ENCODE peak calls at places on chromosomes 4 and X, in five cellular contexts. W, E, A, Y and I are unnamed samples. For H3K9me3 and H3K4me1, the result is how much of the 10 kb centered on the place peaks cover.

GRCh38 chr4:153181293-153182080 is 22.8 kb upstream of the TRIM2 start:
- DNase-seq in W (no peak), E (no peak), A (no peak), Y (no peak), I (no peak)

GRCh38 chrX:111483876-111484275 is 27.6 kb upstream of the SERTM2 start:
- DNase-seq in W (no peak), E (no peak), A (no peak), Y (no peak), I (no peak)

GRCh38 chr4:153362184-153362583 is 17.7 kb downstream of the MND1 start:
- DNase-seq in W (no peak), E (no peak), A (no peak), Y (no peak), I (no peak)

GRCh38 chr4:66565796-66566195 is 895.5 kb upstream of the EPHA5 start:
- DNase-seq in W (no peak), E (no peak), A (no peak), Y (no peak), I (no peak)

GRCh38 chr4:122668241-122668640 is 47.4 kb upstream of the IL21 start:
- DNase-seq in W (no peak), E (no peak), A (no peak), Y (no peak), I (no peak)

GRCh38 chr4:71683309-71683708 is 100.6 kb downstream of the GC start:
- DNase-seq in W (no peak), E (no peak), A (no peak), Y (no peak), I (no peak)

GRCh38 chrX:2457289-2458133 is 43.3 kb downstream of the DHRSX start:
- DNase-seq in W (no peak), E (peak), A (no peak), Y (no peak), I (peak)

GRCh38 chr4:142645478-142646108 is 200.5 kb downstream of the INPP4B start:
- DNase-seq in W (no peak), E (no peak), A (no peak), Y (no peak), I (no peak)

GRCh38 chr4:139419388-139419914 is 34.5 kb upstream of the RAB33B start:
- DNase-seq in W (no peak), E (no peak), A (no peak), Y (no peak), I (no peak)

GRCh38 chr4:20723463-20723862 is 23.2 kb downstream of the PACRGL start:
- DNase-seq in W (no peak), E (peak), A (no peak), Y (no peak), I (no peak)

DNA sequence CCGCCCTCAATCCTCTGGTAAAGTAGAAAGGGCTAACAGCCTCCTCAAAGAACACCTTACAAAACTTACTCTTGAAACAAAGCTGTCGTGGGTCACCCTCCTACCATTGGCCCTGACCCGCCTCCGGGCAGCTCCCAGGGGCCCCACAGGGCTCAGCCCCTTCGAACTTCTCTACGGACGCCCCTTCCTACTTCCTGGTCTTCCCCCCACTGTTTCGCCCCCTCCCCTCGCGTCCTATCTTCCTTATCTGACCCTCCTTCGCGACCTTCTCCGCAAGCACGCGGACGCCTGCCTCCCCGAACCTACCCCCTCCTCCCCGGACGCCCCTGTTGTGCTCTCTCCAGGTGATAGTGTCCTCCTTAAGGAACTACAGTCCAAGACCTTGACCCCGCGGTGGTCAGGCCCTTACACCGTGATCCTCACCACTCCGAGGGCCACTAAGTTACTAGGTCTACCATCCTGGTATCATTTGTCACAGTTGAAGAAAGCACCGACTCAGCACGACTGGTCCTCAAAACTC is 963.1 kb downstream of the RPA4 start:
- DNase-seq in W (no peak), E (no peak), A (no peak), Y (no peak), I (no peak)
- H3K9me3 ChIP-seq in W (under half), E (under half), A (under half), Y (under half), I (under half)

GRCh38 chrX:114581528-114582263 is 2.2 kb upstream of the HTR2C start:
- DNase-seq in W (no peak), E (peak), A (no peak), Y (no peak), I (no peak)

GRCh38 chrX:114582264-114582632 is 1.6 kb upstream of the HTR2C start:
- DNase-seq in W (no peak), E (peak), A (no peak), Y (no peak), I (no peak)

GRCh38 chrX:114583646-114584433 is at the start of gene HTR2C:
- DNase-seq in W (no peak), E (peak), A (no peak), Y (no peak), I (no peak)

GRCh38 chrX:114582698-114583395 is 1.0 kb upstream of the HTR2C start:
- DNase-seq in W (no peak), E (peak), A (no peak), Y (no peak), I (no peak)

DNA sequence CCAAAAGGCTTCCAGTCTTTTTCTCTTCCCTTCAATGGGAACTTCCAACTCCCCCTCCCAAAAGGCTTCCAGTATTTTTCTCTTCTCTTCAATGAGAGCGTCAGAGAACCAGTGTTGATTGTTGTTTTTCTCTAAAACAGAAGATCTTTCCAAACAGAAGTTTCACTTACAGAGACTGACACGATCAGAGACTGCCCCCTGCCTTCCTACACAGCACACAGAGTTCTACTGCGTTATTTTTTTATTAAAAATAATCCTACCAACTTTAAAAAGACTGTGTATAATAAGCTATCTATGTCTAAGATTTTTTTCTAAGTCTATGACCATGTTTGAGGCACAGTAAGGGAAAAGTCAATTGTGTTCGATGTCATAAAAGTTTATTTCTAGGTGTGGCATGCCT is 3.5 kb upstream of the HTR2C start:
- DNase-seq in W (no peak), E (peak), A (peak), Y (no peak), I (no peak)
- H3K4me3 ChIP-seq in W (no peak), E (no peak), A (no peak), Y (no peak), I (no peak)

DNA sequence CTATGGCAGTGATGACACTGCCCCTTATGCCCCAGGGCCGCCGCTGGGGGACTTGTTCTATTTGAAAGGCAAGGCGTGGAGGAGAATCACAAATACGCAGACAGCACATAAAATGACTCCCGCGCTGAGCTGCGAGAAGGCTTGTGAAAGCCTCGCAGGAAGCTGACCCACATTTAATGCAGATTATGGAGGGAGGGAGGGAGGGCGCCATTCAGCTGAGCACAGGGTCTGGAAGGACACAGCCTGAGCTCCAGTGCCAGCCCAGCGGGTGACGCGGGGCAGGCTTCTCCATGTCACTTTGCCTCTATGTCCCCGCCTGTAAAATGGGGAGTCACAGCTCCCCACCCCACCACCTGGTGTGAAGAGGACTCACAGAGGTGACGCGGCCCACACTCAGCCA is 14.3 kb downstream of the ABLIM2 start:
- DNase-seq in W (no peak), E (peak), A (no peak), Y (peak), I (peak)
- H3K4me1 ChIP-seq in W (under half), E (under half), A (under half), Y (under half), I (under half)

DNA sequence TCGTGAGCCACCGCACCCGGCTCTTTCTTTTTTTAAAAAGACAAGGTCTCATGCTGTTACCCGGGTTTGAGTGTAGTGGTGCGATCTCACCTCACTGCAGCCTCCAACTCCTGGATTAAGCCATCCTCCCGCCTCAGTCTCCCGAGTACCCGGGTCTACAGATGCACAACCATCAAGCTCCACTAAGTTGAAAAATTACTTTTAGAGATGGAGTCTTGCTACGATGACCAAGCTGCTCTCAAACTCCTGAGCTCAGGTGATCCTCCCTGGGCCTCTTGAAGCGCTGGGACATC is 2.0 kb downstream of the SLC25A6 start:
- DNase-seq in W (no peak), E (no peak), A (no peak), Y (peak), I (no peak)
- H3K9me3 ChIP-seq in W (under half), E (under half), A (under half), Y (under half), I (under half)

GRCh38 chrX:153939573-153939972 is 4.7 kb upstream of the NAA10 start:
- DNase-seq in W (no peak), E (no peak), A (no peak), Y (no peak), I (no peak)

GRCh38 chrX:153944140-153944799 is at the start of gene RENBP:
- DNase-seq in W (peak), E (peak), A (no peak), Y (no peak), I (peak)

GRCh38 chrX:153944800-153945150 is 332 bp upstream of the RENBP start:
- DNase-seq in W (no peak), E (no peak), A (no peak), Y (no peak), I (no peak)

GRCh38 chrX:153938226-153938786 is 3.5 kb upstream of the NAA10 start:
- DNase-seq in W (no peak), E (no peak), A (no peak), Y (no peak), I (no peak)

DNA sequence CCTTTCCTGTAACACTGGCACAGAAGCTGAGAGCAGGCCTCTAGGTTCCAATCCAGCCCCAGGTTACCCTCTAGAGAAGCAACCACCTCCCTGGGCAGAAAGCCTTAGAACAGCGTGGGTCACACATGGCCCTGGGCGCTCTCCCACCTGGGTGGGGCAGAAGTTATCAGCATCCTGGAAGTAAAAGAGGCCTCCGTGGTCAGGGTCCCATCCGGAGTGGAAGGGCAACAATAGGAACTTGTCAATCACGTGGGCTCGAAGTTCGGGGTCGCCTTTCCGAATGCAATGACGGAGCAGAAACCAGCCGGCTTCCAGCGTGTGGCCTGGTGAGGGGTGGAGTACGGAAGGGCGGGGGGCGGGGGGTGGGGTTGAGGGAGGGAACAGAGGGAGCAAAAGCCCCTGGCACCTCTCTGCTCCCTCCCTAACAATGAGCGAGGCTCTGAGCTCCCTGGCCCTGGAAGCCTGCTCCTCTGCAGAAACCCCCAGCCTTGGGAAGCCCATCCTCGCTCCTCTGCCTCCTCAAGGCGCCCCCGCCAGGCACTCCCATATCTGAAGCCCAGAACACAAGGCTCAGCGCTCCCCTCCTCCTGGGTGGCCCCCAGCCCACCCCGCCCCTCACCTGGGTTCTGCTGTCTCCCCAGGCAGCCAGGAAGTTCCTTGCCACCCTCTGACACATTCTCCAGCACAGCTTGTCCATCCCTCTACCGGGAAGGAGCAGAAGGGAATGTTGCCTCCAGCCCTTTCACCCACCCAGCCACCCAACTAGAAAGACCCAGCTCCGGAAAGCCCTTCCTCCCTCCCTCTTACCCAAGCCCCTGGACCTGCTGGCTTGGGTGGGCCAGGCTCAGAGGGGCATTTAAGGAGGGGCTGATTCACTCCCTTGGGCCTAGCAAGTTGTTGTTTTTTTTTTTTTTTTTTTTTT is 2.9 kb downstream of the RENBP start:
- DNase-seq in W (no peak), E (peak), A (no peak), Y (no peak), I (no peak)
- H3K4me3 ChIP-seq in W (no peak), E (no peak), A (no peak), Y (no peak), I (no peak)

GRCh38 chr4:169202143-169202699 is 68.5 kb downstream of the SH3RF1 start:
- DNase-seq in W (no peak), E (no peak), A (no peak), Y (no peak), I (no peak)

GRCh38 chr4:169199184-169199583 is 71.6 kb downstream of the SH3RF1 start:
- DNase-seq in W (no peak), E (no peak), A (no peak), Y (no peak), I (no peak)

GRCh38 chr4:169202878-169203277 is 67.9 kb downstream of the SH3RF1 start:
- DNase-seq in W (no peak), E (no peak), A (no peak), Y (no peak), I (no peak)

GRCh38 chr4:169200361-169201030 is 70.3 kb downstream of the SH3RF1 start:
- DNase-seq in W (no peak), E (no peak), A (no peak), Y (no peak), I (no peak)

GRCh38 chr4:169201144-169202124 is 69.3 kb downstream of the SH3RF1 start:
- DNase-seq in W (no peak), E (no peak), A (no peak), Y (no peak), I (no peak)
- H3K4me1 ChIP-seq in W (half or more), E (half or more), A (under half), Y (under half), I (under half)

DNA sequence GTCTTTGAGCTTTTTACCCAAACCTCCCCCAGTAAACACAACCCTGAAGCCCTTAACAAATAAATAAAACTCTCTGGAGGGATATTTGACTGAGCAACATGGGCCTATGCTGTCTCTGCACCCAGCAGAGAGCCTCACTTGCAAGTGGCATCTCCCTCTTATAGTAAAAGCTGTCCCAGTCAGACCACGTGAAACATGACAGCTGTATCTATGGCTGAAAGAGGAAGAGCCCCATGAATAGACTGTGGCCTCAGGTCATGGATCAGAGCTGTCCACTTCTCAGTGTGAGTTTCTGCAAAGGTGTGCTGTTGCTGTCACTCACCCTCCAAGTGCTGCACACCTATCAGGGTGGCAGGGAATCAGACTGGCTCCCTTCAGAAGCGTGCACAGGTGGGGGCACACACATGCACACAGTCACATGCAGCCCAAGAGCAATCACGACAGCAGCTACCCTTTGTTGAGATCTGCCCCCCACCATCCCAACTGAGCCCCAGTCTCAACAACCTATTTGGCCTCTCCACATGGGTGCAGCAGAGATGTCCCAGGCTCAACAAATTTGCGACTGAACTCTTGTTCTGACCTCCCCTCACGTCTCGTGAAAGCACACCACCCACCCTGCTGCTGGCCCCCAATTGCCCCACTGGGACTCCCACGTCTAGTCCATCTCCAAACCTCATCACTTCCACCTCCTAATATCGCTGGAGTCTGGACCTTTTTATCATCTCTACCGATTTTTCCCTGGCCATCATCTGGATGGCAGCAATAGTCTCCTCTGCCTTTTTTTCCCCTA is 45.6 kb downstream of the NAT8L start:
- DNase-seq in W (no peak), E (no peak), A (no peak), Y (no peak), I (no peak)
- H3K9me3 ChIP-seq in W (under half), E (under half), A (under half), Y (under half), I (under half)

GRCh38 chr4:102823897-102824296 is 3.5 kb downstream of the UBE2D3 start:
- DNase-seq in W (no peak), E (no peak), A (no peak), Y (no peak), I (no peak)
- H3K4me3 ChIP-seq in W (peak), E (peak), A (peak), Y (no peak), I (peak)